ENCODE peak calls at places on chromosomes 3 and 15, in eight cellular contexts. C is mucosa of descending colon; G is breast epithelium; J is Calu3; T is CD8-positive, alpha-beta T cell; E is adrenal gland; X is thoracic aorta; I is body of pancreas. B is an unnamed sample.

GRCh38 chr3:39657075-39657474 is 152.3 kb upstream of the MYRIP start:
- DNase-seq in C (no peak), G (no peak), J (no peak), T (no peak), E (no peak), X (no peak), I (no peak), B (no peak)

GRCh38 chr15:41982133-41982930 is 10.0 kb upstream of the EHD4 start:
- DNase-seq in C (no peak), G (no peak), J (no peak), T (peak), E (no peak), X (no peak), I (no peak), B (no peak)

GRCh38 chr3:46717447-46718231 is at the start of gene PRSS50:
- DNase-seq in C (no peak), G (no peak), J (no peak), T (no peak), E (peak), X (no peak), I (no peak), B (no peak)

GRCh38 chr3:84904212-84904611 is 54.6 kb upstream of the CADM2 start:
- DNase-seq in C (no peak), G (no peak), J (no peak), T (no peak), E (no peak), X (no peak), I (no peak), B (no peak)

GRCh38 chr3:13011369-13012227 is 61.6 kb downstream of the IQSEC1 start:
- DNase-seq in C (peak), G (no peak), J (peak), T (peak), E (no peak), X (no peak), I (no peak), B (peak)

GRCh38 chr3:122416966-122417365 is 1.1 kb upstream of the WDR5B start:
- DNase-seq in C (no peak), G (no peak), J (peak), T (no peak), E (peak), X (no peak), I (peak), B (no peak)

GRCh38 chr3:13177236-13177635 is 104.0 kb upstream of the IQSEC1 start:
- DNase-seq in C (no peak), G (no peak), J (no peak), T (no peak), E (no peak), X (no peak), I (no peak), B (no peak)

GRCh38 chr3:32297366-32297765 is 58.9 kb downstream of the CMTM8 start:
- DNase-seq in C (no peak), G (no peak), J (no peak), T (peak), E (no peak), X (no peak), I (no peak), B (no peak)

GRCh38 chr3:134858516-134859035 is 63.5 kb downstream of the EPHB1 start:
- DNase-seq in C (no peak), G (no peak), J (no peak), T (no peak), E (no peak), X (no peak), I (no peak), B (no peak)

GRCh38 chr15:81152799-81153198 is 18.7 kb downstream of the CFAP161 start:
- DNase-seq in C (no peak), G (no peak), J (no peak), T (no peak), E (no peak), X (no peak), I (no peak), B (no peak)

GRCh38 chr3:35857004-35857403 is 217.7 kb downstream of the ARPP21 start:
- DNase-seq in C (no peak), G (no peak), J (no peak), T (no peak), E (no peak), X (no peak), I (no peak), B (no peak)

GRCh38 chr3:157393076-157393475 is 43.6 kb upstream of the PTX3 start:
- DNase-seq in C (no peak), G (no peak), J (no peak), T (no peak), E (no peak), X (no peak), I (no peak), B (no peak)

GRCh38 chr15:52097176-52097575 is 15.4 kb downstream of the BCL2L10 start:
- DNase-seq in C (no peak), G (no peak), J (no peak), T (no peak), E (no peak), X (no peak), I (no peak), B (no peak)

GRCh38 chr15:100994597-100995446 is 75.7 kb downstream of the LRRK1 start:
- DNase-seq in C (no peak), G (no peak), J (no peak), T (no peak), E (no peak), X (no peak), I (no peak), B (no peak)

DNA sequence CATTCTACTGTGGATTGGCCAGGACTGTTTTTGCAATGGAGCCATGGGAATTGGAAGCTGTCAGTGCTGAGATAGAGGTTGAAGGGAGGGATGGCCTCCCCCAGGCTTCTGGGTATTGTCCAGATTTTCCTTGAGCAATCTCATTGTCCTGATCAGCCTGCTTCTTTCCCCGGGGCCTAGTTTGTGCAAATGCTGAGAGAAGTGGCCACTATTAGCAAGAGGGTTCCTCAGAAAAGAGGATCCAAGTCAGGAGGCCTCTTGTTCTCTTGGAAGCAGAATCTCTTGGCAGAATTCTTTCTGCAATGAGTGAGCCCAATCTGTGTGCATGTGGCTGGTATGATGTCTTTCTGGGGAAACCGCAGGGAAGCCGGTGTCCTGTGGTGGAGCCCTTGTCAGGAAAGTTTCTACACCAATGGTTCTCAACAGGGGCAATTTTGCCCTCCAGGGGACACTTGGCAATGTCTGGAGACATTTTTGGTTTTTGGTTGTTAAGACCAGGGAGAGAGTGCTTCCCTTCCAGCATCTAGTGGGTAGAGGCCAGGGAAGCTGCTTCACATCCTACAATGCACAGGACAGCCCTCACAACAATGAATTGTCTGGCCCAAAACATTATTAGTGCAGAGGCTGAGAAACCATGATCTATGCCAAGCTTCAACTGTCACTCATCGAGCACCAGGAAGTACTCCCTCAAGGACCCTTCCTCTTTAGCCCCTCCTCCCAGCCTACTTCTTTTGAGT is 2.0 kb downstream of the LIPC start:
- DNase-seq in C (no peak), G (no peak), J (no peak), T (no peak), E (peak), X (no peak), I (no peak), B (no peak)
- TF ChIP-seq CTCF in C (no peak), G (no peak), J (no peak), T (no peak), E (no peak), X (no peak), I (no peak), B (no peak)

GRCh38 chr3:171115667-171116066 is 89.1 kb upstream of the SLC2A2 start:
- DNase-seq in C (no peak), G (no peak), J (no peak), T (no peak), E (no peak), X (no peak), I (no peak), B (no peak)

GRCh38 chr3:171116365-171116764 is 89.8 kb upstream of the SLC2A2 start:
- DNase-seq in C (no peak), G (no peak), J (no peak), T (no peak), E (no peak), X (no peak), I (no peak), B (no peak)

GRCh38 chr3:171116802-171117395 is 90.4 kb upstream of the SLC2A2 start:
- DNase-seq in C (no peak), G (no peak), J (no peak), T (no peak), E (no peak), X (no peak), I (no peak), B (no peak)

GRCh38 chr3:171110715-171111114 is 84.2 kb upstream of the SLC2A2 start:
- DNase-seq in C (no peak), G (no peak), J (no peak), T (no peak), E (no peak), X (no peak), I (no peak), B (no peak)

DNA sequence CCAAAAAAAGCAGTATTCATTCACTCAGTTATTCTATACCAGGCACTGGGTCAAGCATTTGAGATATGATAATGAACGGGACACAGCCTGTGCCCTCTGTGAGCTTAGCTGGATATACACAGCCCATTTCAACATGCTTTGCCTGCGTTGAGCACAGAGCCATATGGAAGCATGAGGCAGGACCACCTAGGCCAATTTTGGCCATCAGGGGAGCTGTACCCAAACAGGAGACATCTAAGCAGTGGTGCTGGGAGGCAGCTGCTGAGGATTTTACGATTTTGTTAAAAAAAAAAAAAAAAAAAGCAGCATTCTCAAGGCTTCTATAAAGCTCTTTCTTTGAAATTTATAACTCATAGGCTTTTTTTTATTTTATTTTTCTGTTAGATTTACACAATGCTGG is 87.2 kb upstream of the SLC2A2 start:
- DNase-seq in C (no peak), G (no peak), J (no peak), T (no peak), E (no peak), X (no peak), I (no peak), B (no peak)
- TF ChIP-seq CTCF in C (no peak), G (no peak), J (no peak), T (no peak), E (no peak), X (no peak), I (no peak), B (peak)

GRCh38 chr15:39539973-39540558 is 40.8 kb upstream of the THBS1 start:
- DNase-seq in C (no peak), G (no peak), J (no peak), T (no peak), E (no peak), X (no peak), I (no peak), B (no peak)

GRCh38 chr15:39542385-39543065 is 38.4 kb upstream of the THBS1 start:
- DNase-seq in C (no peak), G (no peak), J (no peak), T (no peak), E (no peak), X (no peak), I (no peak), B (no peak)

GRCh38 chr15:39539466-39539865 is 41.4 kb upstream of the THBS1 start:
- DNase-seq in C (no peak), G (peak), J (no peak), T (no peak), E (no peak), X (no peak), I (no peak), B (no peak)

GRCh38 chr15:39546842-39547241 is 34.0 kb upstream of the THBS1 start:
- DNase-seq in C (no peak), G (no peak), J (no peak), T (no peak), E (no peak), X (no peak), I (no peak), B (no peak)

GRCh38 chr15:39543651-39544050 is 37.2 kb upstream of the THBS1 start:
- DNase-seq in C (no peak), G (no peak), J (no peak), T (no peak), E (no peak), X (no peak), I (no peak), B (no peak)
- TF ChIP-seq CTCF in C (no peak), G (no peak), J (no peak), T (no peak), E (no peak), X (no peak), I (no peak), B (no peak)

DNA sequence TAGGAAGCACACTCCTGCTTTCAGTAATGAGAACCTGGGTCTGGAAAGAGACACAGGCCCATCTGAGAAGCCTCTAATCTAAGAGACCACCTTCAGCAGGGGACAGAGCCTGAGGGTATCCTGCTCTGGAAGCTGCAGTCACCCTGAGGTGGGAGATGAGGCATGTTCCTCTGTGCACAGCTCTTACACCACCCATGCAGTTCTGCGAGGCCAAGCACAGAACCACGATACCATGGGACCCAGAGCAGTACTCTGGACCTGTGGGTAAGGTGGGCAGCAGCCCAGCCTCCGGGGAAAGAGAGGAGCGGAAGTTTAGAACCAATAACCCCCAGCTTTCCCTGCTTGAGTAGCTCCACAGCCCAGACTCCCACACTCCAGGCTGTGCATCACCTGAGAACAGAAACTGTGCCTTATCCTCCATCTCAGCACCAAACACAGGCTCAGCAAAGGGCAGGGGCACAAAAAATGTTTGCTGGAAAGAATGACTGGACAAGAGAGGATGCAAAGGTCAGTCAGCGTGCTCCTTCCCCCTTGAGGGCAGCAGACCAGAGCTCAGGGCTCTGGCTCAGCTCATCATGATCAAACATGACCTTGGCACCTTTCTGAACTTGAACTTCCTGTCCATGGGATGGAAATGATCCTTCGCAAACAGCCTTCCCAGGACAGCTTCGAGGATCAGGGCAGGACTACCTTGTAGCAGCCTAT is 43.1 kb downstream of the RBPMS2 start:
- DNase-seq in C (peak), G (no peak), J (no peak), T (no peak), E (peak), X (no peak), I (no peak), B (no peak)
- TF ChIP-seq CTCF in C (no peak), G (no peak), J (no peak), T (no peak), E (no peak), X (no peak), I (no peak), B (no peak)

DNA sequence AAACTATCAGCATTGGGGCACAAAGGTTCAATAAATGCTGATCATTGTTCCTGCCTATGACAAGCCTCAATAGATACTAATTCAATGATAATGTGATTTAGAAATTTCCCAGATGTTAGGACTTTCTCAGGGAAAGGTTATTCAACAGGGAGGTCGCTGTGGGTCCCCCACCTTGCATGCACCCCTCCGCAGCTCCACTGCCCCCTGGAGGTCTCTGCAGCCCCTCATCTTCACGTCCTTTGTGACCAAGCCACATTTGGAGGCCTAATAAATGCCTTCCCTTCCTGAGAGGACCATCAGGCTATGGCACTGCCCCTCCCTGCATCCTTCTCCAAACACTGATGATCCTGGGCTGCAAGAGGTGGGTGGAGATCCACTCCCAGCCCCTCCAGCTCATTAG is 50.2 kb downstream of the NOX5 start:
- DNase-seq in C (no peak), G (no peak), J (no peak), T (no peak), E (no peak), X (no peak), I (no peak), B (no peak)
- TF ChIP-seq CTCF in C (no peak), G (no peak), J (no peak), T (no peak), E (no peak), X (no peak), I (no peak), B (no peak)